ENCODE peak calls at places on chromosomes 7 and 10, in seven cellular contexts. H is non-pigmented ciliary epithelial cell; A is renal cortical epithelial cell; N is CD4-positive, alpha-beta T cell; O is GM04503; U is left colon; P is amniotic stem cell. C is an unnamed sample.

GRCh38 chr7:79820387-79820786 is 314.2 kb upstream of the GNAI1 start:
- DNase-seq in P (no peak), U (peak), O (no peak), H (no peak), N (no peak), A (peak), C (peak)

GRCh38 chr10:59055046-59055445 is 121.4 kb upstream of the PHYHIPL start:
- DNase-seq in A (no peak), N (no peak), H (peak), U (no peak), P (peak), O (no peak), C (no peak)

GRCh38 chr7:136050462-136050847 is 73.3 kb upstream of the MTPN start:
- DNase-seq in U (no peak), P (no peak), O (no peak), A (peak), H (no peak), N (no peak), C (no peak)

GRCh38 chr10:93386496-93387369 is 95.4 kb downstream of the MYOF start:
- DNase-seq in O (no peak), A (no peak), H (no peak), N (no peak), P (no peak), U (no peak), C (no peak)

GRCh38 chr7:27501001-27501400 is 161.7 kb downstream of the HIBADH start:
- DNase-seq in A (no peak), U (no peak), H (no peak), O (no peak), P (no peak), N (no peak), C (no peak)

GRCh38 chr7:17549406-17549805 is 251.0 kb downstream of the AHR start:
- DNase-seq in P (no peak), A (no peak), O (no peak), N (no peak), U (no peak), H (no peak), C (no peak)

GRCh38 chr7:2460188-2460587 is 16.0 kb downstream of the GRIFIN start:
- DNase-seq in A (no peak), N (no peak), U (no peak), P (no peak), O (no peak), H (no peak), C (no peak)

GRCh38 chr10:99851825-99852224 is 69.4 kb downstream of the ABCC2 start:
- DNase-seq in U (no peak), A (no peak), N (no peak), O (no peak), P (no peak), H (no peak), C (no peak)

GRCh38 chr7:43535031-43535451 is 47.9 kb upstream of the STK17A start:
- DNase-seq in H (no peak), U (no peak), A (peak), P (no peak), N (no peak), O (peak), C (no peak)

GRCh38 chr10:132591166-132591971 is 53.8 kb downstream of the INPP5A start:
- DNase-seq in O (no peak), H (no peak), N (no peak), A (peak), P (peak), U (peak), C (no peak)

C was measured in NCI-H510A.